ENCODE peak calls at places on chromosome 13, in six cellular contexts. X is stomach; J is effector memory CD4-positive, alpha-beta T cell; N is mammary epithelial cell; O is body of pancreas; M is CD8-positive, alpha-beta T cell. V is an unnamed sample. For H3K4me1, the result is how much of the 10 kb centered on the place peaks cover.

GRCh38 chr13:112064222-112064621 is 2.7 kb upstream of the SOX1 start:
- DNase-seq in N (no peak), X (no peak), J (no peak), O (no peak), M (no peak), V (no peak)

GRCh38 chr13:36907266-36907665 is 12.8 kb downstream of the SMAD9 start:
- DNase-seq in J (no peak), X (no peak), N (no peak), M (no peak), O (no peak), V (no peak)

GRCh38 chr13:28568286-28568685 is 73.4 kb upstream of the FLT1 start:
- DNase-seq in O (peak), J (no peak), M (no peak), N (no peak), X (peak), V (no peak)

GRCh38 chr13:90402102-90402501 is 945.4 kb upstream of the MIR17HG start:
- DNase-seq in M (no peak), N (no peak), X (no peak), O (no peak), J (no peak), V (no peak)

GRCh38 chr13:46665630-46666482 is 112.9 kb downstream of the LRCH1 start:
- DNase-seq in X (no peak), J (no peak), N (no peak), O (no peak), M (no peak), V (no peak)

GRCh38 chr13:63910406-63910957 is 2494.8 kb upstream of the PCDH20 start:
- DNase-seq in N (no peak), O (no peak), M (no peak), X (no peak), J (no peak), V (no peak)

GRCh38 chr13:75178436-75178835 is 303.5 kb downstream of the TBC1D4 start:
- DNase-seq in J (no peak), X (no peak), N (peak), M (no peak), O (no peak), V (no peak)

GRCh38 chr13:21012841-21013681 is 48.3 kb downstream of the LATS2 start:
- DNase-seq in O (no peak), J (no peak), N (no peak), M (no peak), X (no peak), V (peak)

GRCh38 chr13:83943530-83944279 is 61.4 kb upstream of the SLITRK1 start:
- DNase-seq in N (no peak), X (no peak), M (no peak), J (no peak), O (peak), V (no peak)

GRCh38 chr13:53340505-53341143 is 312.0 kb downstream of the OLFM4 start:
- DNase-seq in M (no peak), N (no peak), O (no peak), X (no peak), J (no peak), V (no peak)

GRCh38 chr13:23044906-23045305 is 135.9 kb upstream of the SGCG start:
- DNase-seq in M (no peak), X (no peak), J (no peak), O (no peak), N (no peak), V (no peak)

GRCh38 chr13:41809962-41810361 is 150.9 kb downstream of the VWA8 start:
- DNase-seq in J (no peak), N (no peak), O (no peak), X (no peak), M (no peak), V (no peak)

GRCh38 chr13:86986448-86986847 is 684.7 kb upstream of the SLITRK5 start:
- DNase-seq in O (no peak), N (no peak), M (no peak), X (no peak), J (no peak), V (no peak)

GRCh38 chr13:45196091-45196490 is 4.8 kb downstream of the KCTD4 start:
- DNase-seq in N (no peak), O (no peak), J (no peak), X (no peak), M (no peak), V (no peak)

GRCh38 chr13:66703597-66703996 is 526.5 kb downstream of the PCDH9 start:
- DNase-seq in N (no peak), M (no peak), O (no peak), J (no peak), X (no peak), V (no peak)

GRCh38 chr13:69704311-69704710 is 403.3 kb upstream of the ATXN8OS start:
- DNase-seq in X (no peak), M (no peak), J (no peak), N (peak), O (no peak), V (no peak)

GRCh38 chr13:24683833-24684599 is 3.8 kb downstream of the ATP12A start:
- DNase-seq in X (peak), O (peak), M (peak), J (peak), N (peak), V (peak)

GRCh38 chr13:30486230-30487074 is 20.7 kb upstream of the HMGB1 start:
- DNase-seq in X (peak), O (peak), N (peak), J (no peak), M (no peak), V (peak)

GRCh38 chr13:30892966-30893365 is 13.1 kb upstream of the MEDAG start:
- DNase-seq in N (no peak), X (no peak), O (no peak), M (no peak), J (no peak), V (no peak)

GRCh38 chr13:92896842-92897241 is 329.8 kb upstream of the GPC6 start:
- DNase-seq in N (peak), J (no peak), M (no peak), X (no peak), O (no peak), V (no peak)

GRCh38 chr13:66560189-66560588 is 669.9 kb downstream of the PCDH9 start:
- DNase-seq in X (no peak), M (no peak), J (no peak), O (no peak), N (no peak), V (no peak)

GRCh38 chr13:59276436-59276835 is 887.3 kb downstream of the DIAPH3 start:
- DNase-seq in M (no peak), X (no peak), N (no peak), J (no peak), O (no peak), V (no peak)

GRCh38 chr13:92833071-92833470 is 393.5 kb upstream of the GPC6 start:
- DNase-seq in M (no peak), O (no peak), X (no peak), N (no peak), J (no peak), V (no peak)

GRCh38 chr13:95660981-95661581 is 15.9 kb upstream of the DNAJC3 start:
- DNase-seq in M (no peak), N (peak), O (no peak), J (no peak), X (no peak), V (no peak)

GRCh38 chr13:49240017-49240416 is 7.7 kb upstream of the CDADC1 start:
- DNase-seq in X (no peak), N (peak), M (no peak), O (no peak), J (peak), V (no peak)

GRCh38 chr13:51625555-51626345 is 41.5 kb downstream of the WDFY2 start:
- DNase-seq in N (peak), J (no peak), M (no peak), O (peak), X (peak), V (peak)

GRCh38 chr13:100517135-100517534 is 71.5 kb downstream of the GGACT start:
- DNase-seq in O (peak), X (peak), M (no peak), J (no peak), N (no peak), V (no peak)
- H3K4me1 ChIP-seq in O (under half), X (under half), M (under half), J (under half), N (under half), V (under half)

GRCh38 chr13:97258801-97259200 is 36.7 kb downstream of the MBNL2 start:
- DNase-seq in J (no peak), O (no peak), N (no peak), X (no peak), M (no peak), V (no peak)

GRCh38 chr13:97255515-97255999 is 33.4 kb downstream of the MBNL2 start:
- DNase-seq in N (no peak), X (no peak), O (no peak), M (no peak), J (no peak), V (no peak)

GRCh38 chr13:97256343-97256783 is 34.2 kb downstream of the MBNL2 start:
- DNase-seq in J (no peak), M (no peak), O (no peak), N (peak), X (no peak), V (no peak)

GRCh38 chr13:97257800-97258799 is 36.0 kb downstream of the MBNL2 start:
- DNase-seq in X (no peak), N (peak), M (no peak), O (peak), J (peak), V (no peak)

GRCh38 chr13:97257228-97257755 is 35.2 kb downstream of the MBNL2 start:
- DNase-seq in O (no peak), N (no peak), X (no peak), M (no peak), J (no peak), V (no peak)
- H3K4me1 ChIP-seq in O (half or more), N (half or more), X (half or more), M (under half), J (under half), V (under half)

DNA sequence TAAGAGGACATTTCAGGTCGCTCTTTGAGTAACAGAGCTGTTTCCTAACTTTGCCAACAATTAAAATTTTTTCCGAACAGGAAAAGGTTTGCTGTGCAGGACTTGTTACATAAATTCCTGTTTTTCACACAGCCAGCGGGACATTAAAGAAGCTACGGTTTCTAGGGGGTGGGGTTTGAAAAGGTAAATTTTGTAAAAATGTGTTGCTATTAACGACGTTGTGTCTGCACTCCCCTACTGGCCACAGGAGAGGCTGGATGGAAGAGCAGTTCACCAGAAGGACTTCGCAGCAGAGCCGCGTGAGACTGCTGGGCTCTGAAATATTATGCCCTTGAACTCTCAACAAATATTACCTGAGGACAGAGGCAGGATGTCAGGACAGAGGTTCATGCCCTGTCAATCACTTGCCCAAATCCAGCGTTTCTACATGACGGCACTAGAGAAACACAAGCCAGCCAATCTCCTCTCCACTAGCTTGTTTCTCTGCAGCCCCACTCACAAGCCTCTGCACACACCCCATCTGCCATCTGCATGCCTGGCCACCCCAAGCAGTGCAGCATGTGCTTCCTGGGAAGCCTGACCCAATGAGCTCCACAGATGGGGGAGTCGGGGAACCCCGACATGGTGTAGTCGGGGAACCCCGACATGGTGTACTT is 102.0 kb downstream of the FOXO1 start:
- DNase-seq in N (no peak), X (no peak), O (no peak), J (no peak), M (no peak), V (no peak)
- H3K4me1 ChIP-seq in N (under half), X (half or more), O (half or more), J (under half), M (half or more), V (under half)

DNA sequence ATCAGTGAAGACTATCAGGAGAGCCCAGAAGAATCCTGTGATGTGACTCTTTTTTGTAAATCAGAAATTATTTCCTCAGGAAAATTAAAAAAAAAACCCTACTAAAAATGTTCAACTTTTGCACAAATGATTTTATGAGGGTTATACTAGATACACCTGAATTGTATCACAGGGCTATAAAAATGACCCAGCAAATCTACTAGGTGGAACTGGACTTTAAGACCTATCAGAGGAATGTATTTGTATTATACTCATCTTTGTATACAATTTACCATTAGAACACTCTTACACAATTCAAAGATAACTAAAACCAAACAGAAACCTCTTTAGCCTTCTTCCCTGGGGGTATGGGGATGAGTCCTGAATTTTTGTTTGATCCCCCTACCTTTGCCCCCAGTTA is 7.2 kb downstream of the FBXL3 start:
- DNase-seq in O (no peak), N (no peak), X (no peak), M (no peak), J (no peak), V (no peak)
- H3K4me1 ChIP-seq in O (half or more), N (under half), X (half or more), M (half or more), J (under half), V (under half)

DNA sequence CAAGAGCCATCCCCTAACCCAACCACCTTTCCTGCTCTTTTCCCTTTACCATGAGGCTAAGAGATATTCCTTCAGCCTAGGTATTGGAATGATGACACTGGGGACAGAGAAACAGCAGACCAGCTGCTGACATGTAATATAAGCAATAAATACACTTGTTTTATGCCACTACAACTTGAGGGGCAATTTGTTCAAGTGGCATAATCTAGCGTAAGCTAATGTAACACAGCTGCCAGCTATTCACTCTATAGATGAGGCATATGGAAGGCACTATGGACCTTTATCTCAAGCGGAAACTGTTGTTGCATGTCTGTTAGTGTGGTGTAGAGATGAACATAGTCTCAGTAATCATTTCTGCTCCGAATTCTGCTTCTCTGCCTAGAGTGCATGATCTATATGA is 111.1 kb downstream of the STARD13 start:
- DNase-seq in N (no peak), M (no peak), X (no peak), O (no peak), J (no peak), V (no peak)
- H3K4me1 ChIP-seq in N (under half), M (under half), X (under half), O (under half), J (under half), V (under half)

GRCh38 chr13:39373108-39373507 is 229.9 kb downstream of the LHFPL6 start:
- DNase-seq in M (no peak), N (no peak), O (no peak), J (no peak), X (no peak), V (no peak)

GRCh38 chr13:39374741-39375189 is 228.2 kb downstream of the LHFPL6 start:
- DNase-seq in J (no peak), M (no peak), X (no peak), O (no peak), N (peak), V (no peak)

GRCh38 chr13:39369161-39369890 is 233.7 kb downstream of the LHFPL6 start:
- DNase-seq in J (no peak), X (no peak), O (no peak), N (no peak), M (no peak), V (no peak)

GRCh38 chr13:39370048-39370447 is 232.9 kb downstream of the LHFPL6 start:
- DNase-seq in M (no peak), N (no peak), O (no peak), J (no peak), X (no peak), V (no peak)

DNA sequence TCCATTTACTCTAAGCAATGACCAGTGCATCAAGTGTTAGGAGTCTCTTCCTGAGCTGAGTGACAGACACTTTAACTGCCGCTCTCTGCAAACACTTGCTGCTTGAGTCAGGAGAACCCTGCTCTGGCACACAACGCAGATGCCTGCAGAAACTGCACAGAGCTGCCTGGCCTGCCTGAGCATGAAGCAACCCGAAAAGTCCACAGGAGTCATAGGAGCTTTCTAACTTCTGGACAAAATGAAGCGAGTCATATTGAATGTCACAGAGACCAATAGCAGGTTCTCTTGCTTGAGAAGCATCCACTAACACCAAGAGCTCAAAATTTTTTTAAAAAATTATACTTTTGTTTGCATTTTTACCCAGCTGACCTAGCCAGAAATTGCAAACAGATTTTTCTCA is 232.4 kb downstream of the LHFPL6 start:
- DNase-seq in X (no peak), O (no peak), J (no peak), M (no peak), N (peak), V (peak)
- H3K4me1 ChIP-seq in X (under half), O (under half), J (under half), M (under half), N (under half), V (under half)

V was measured in prostate gland.